ENCODE peak calls at places on chromosomes 1 and 21, in four cellular contexts. X is neural progenitor cell, V is PC-3, J is SJSA1. T is an unnamed sample.
A peak's percentile ranks its signal among the peaks of the same experiment; 100 is the strongest.

GRCh38 chr1:188128761-188129160 is 1300.0 kb downstream of the PLA2G4A start:
- DNase-seq in V (peak; percentile 59), J (no peak), X (no peak), T (peak; percentile 33)

GRCh38 chr1:75964760-75965408 is 32.7 kb upstream of the ASB17 start:
- DNase-seq in V (no peak), X (no peak), J (no peak), T (no peak)

GRCh38 chr1:221718391-221719277 is 23.3 kb downstream of the DUSP10 start:
- DNase-seq in V (peak; percentile 81), X (peak; percentile 25), J (no peak), T (peak; percentile 95)

GRCh38 chr1:64549464-64550239 is 79.7 kb downstream of the CACHD1 start:
- DNase-seq in X (no peak), J (no peak), V (no peak), T (no peak)

GRCh38 chr1:36122463-36123025 is 2.5 kb downstream of the COL8A2 start:
- DNase-seq in J (no peak), X (no peak), V (no peak), T (no peak)

GRCh38 chr21:45434645-45435217 is 29.8 kb downstream of the COL18A1 start:
- DNase-seq in X (no peak), V (no peak), J (no peak), T (no peak)

GRCh38 chr1:9280015-9280860 is 12.5 kb upstream of the SPSB1 start:
- DNase-seq in J (peak; percentile 87), V (peak; percentile 91), X (no peak), T (peak; percentile 95)

GRCh38 chr1:210850556-210850955 is 283.4 kb downstream of the KCNH1 start:
- DNase-seq in V (no peak), J (no peak), X (no peak), T (no peak)

GRCh38 chr1:112332751-112333150 is 63.3 kb upstream of the CTTNBP2NL start:
- DNase-seq in J (no peak), X (no peak), V (no peak), T (no peak)

GRCh38 chr1:111833334-111833733 is 77.6 kb downstream of the DDX20 start:
- DNase-seq in V (peak; percentile 14), X (peak; percentile 61), J (no peak), T (peak; percentile 22)

GRCh38 chr1:2468041-2468472 is 8.0 kb upstream of the PLCH2 start:
- DNase-seq in V (peak; percentile 48), J (no peak), X (peak; percentile 90), T (peak; percentile 59)

GRCh38 chr1:88802950-88803349 is 88.4 kb downstream of the GTF2B start:
- DNase-seq in V (peak; percentile 51), X (no peak), J (no peak), T (peak; percentile 61)

GRCh38 chr1:166975361-166976129 is at the start of gene ILDR2:
- DNase-seq in J (peak; percentile 66), X (peak; percentile 82), V (peak; percentile 10), T (peak; percentile 66)

GRCh38 chr1:87329051-87329755 is 523 bp downstream of the LMO4 start:
- DNase-seq in V (peak; percentile 30), J (peak; percentile 55), X (peak; percentile 76), T (peak; percentile 82)

GRCh38 chr21:45029968-45030636 is 44.3 kb upstream of the ADARB1 start:
- DNase-seq in J (no peak), X (peak; percentile 81), V (no peak), T (no peak)

GRCh38 chr1:81820761-81821160 is 20.0 kb downstream of the ADGRL2 start:
- DNase-seq in V (no peak), J (no peak), X (peak; percentile 52), T (no peak)

GRCh38 chr1:244988521-244988920 is 124.2 kb upstream of the HNRNPU start:
- DNase-seq in J (no peak), V (peak; percentile 15), X (no peak), T (no peak)

GRCh38 chr1:220221670-220222069 is 50.6 kb downstream of the RAB3GAP2 start:
- DNase-seq in V (no peak), J (no peak), X (no peak), T (no peak)

GRCh38 chr21:46564391-46564790 is 40.5 kb downstream of the S100B start:
- DNase-seq in X (no peak), J (no peak), V (peak; percentile 35), T (no peak)

GRCh38 chr1:26360051-26360806 is 6.3 kb upstream of the CRYBG2 start:
- DNase-seq in X (peak; percentile 74), J (no peak), V (no peak), T (no peak)
- H3K4me3 ChIP-seq in X (peak overlapping the region; percentile 64), J (no peak overlapping the region), V (no peak overlapping the region), T (no peak overlapping the region)

GRCh38 chr1:172898866-172899265 is 151.9 kb downstream of the TNFSF18 start:
- DNase-seq in X (no peak), V (no peak), J (no peak), T (no peak)
- H3K27me3 ChIP-seq in X (no peaks in the 10 kb centered on the region), V (no peaks in the 10 kb centered on the region), J (no peaks in the 10 kb centered on the region), T (no peaks in the 10 kb centered on the region)

GRCh38 chr1:25066253-25066652 is 136.2 kb upstream of the RUNX3 start:
- DNase-seq in V (no peak), J (no peak), X (no peak), T (peak; percentile 12)

GRCh38 chr1:25065246-25066238 is 135.5 kb upstream of the RUNX3 start:
- DNase-seq in X (no peak), J (peak; percentile 94), V (no peak), T (no peak)

GRCh38 chr1:25063591-25064416 is 133.7 kb upstream of the RUNX3 start:
- DNase-seq in X (no peak), V (peak; percentile 66), J (peak; percentile 70), T (peak; percentile 7)

GRCh38 chr1:25062621-25063255 is 132.7 kb upstream of the RUNX3 start:
- DNase-seq in X (no peak), V (no peak), J (no peak), T (no peak)

GRCh38 chr1:25064465-25065238 is 134.6 kb upstream of the RUNX3 start:
- DNase-seq in X (no peak), J (no peak), V (no peak), T (no peak)
- H3K4me1 ChIP-seq in X (peaks cover 29% of the 10 kb centered on the region), J (peaks cover 27% of the 10 kb centered on the region), V (peaks cover 4% of the 10 kb centered on the region), T (no peaks in the 10 kb centered on the region)

GRCh38 chr1:51234721-51235425 is 1.2 kb upstream of the RNF11 start:
- DNase-seq in V (peak; percentile 89), X (no peak), J (peak; percentile 79), T (peak; percentile 58)
- H3K4me3 ChIP-seq in V (peak overlapping the region; percentile 96), X (peak overlapping the region; percentile 84), J (no peak overlapping the region), T (peak overlapping the region; percentile 97)

GRCh38 chr1:194369622-194370021 is 1183.2 kb upstream of the B3GALT2 start:
- DNase-seq in J (no peak), X (no peak), V (no peak), T (no peak)
- H3K27me3 ChIP-seq in J (no peaks in the 10 kb centered on the region), X (no peaks in the 10 kb centered on the region), V (no peaks in the 10 kb centered on the region), T (no peaks in the 10 kb centered on the region)

GRCh38 chr1:11918779-11919519 is 7.3 kb downstream of the KIAA2013 start:
- DNase-seq in V (peak; percentile 86), X (no peak), J (peak; percentile 74), T (peak; percentile 57)

GRCh38 chr1:11919621-11920020 is 6.6 kb downstream of the KIAA2013 start:
- DNase-seq in J (no peak), X (no peak), V (no peak), T (no peak)

GRCh38 chr1:11921022-11921421 is 5.2 kb downstream of the KIAA2013 start:
- DNase-seq in V (no peak), J (no peak), X (peak; percentile 54), T (no peak)

GRCh38 chr1:11923069-11923826 is 3.0 kb downstream of the KIAA2013 start:
- DNase-seq in J (no peak), X (no peak), V (no peak), T (no peak)

GRCh38 chr1:11920239-11920903 is 5.9 kb downstream of the KIAA2013 start:
- DNase-seq in X (no peak), J (no peak), V (no peak), T (no peak)
- H3K4me1 ChIP-seq in X (peaks cover 25% of the 10 kb centered on the region), J (peaks cover 22% of the 10 kb centered on the region), V (peaks cover 24% of the 10 kb centered on the region), T (peaks cover 37% of the 10 kb centered on the region)

DNA sequence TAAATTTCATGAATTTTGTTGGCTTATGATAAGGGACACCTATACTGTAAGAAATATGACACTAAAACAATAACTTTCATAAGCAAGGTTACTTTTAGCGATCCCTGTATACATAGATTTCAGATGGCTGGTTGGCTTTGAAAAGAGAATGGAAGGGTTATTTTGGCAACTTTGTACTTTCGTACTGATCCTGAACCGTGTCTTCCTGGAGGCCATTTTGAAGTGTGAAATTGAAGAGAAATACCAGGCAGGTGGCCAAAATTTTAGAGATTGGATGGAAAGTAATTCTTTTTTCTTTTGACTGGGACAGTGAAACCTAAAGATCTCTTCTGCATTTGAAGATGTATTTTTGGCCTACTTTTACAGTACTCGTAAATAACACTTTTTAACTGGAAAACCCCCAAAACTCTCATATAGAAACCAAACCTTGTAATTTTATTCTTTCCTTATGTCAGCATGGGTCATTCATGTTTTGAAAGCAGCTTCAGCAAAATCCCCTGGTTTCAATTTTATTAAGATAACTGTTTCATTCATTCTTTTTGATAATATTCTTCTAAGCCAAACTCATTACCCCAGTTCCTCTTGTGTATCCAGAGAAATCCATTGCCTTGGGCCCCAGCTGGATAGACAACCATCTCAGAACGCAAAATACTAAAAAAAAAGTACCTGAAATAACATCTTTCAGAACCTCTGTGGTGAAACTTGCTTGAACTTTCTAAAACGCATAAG is 38.4 kb upstream of the ZNF281 start:
- DNase-seq in J (no peak), V (no peak), X (no peak), T (no peak)
- H3K4me3 ChIP-seq in J (no peak overlapping the region), V (no peak overlapping the region), X (no peak overlapping the region), T (no peak overlapping the region)

GRCh38 chr1:10948463-10948775 is 64.0 kb upstream of the TARDBP start:
- DNase-seq in J (no peak), X (no peak), V (no peak), T (no peak)
- H3K27me3 ChIP-seq in J (peaks cover 3% of the 10 kb centered on the region), X (no peaks in the 10 kb centered on the region), V (no peaks in the 10 kb centered on the region), T (peaks cover 69% of the 10 kb centered on the region)

GRCh38 chr1:19067187-19067911 is 110.9 kb upstream of the IFFO2 start:
- DNase-seq in J (no peak), X (peak; percentile 82), V (peak; percentile 20), T (no peak)
- H3K4me1 ChIP-seq in J (peaks cover 6% of the 10 kb centered on the region), X (peaks cover 15% of the 10 kb centered on the region), V (peaks cover 28% of the 10 kb centered on the region), T (no peaks in the 10 kb centered on the region)

GRCh38 chr1:163066686-163067085 is 2.5 kb upstream of the RGS4 start:
- DNase-seq in V (no peak), X (no peak), J (no peak), T (no peak)

GRCh38 chr1:163066168-163066567 is 3.0 kb upstream of the RGS4 start:
- DNase-seq in J (no peak), X (no peak), V (no peak), T (no peak)

GRCh38 chr1:163069655-163070277 is 605 bp downstream of the RGS4 start:
- DNase-seq in V (no peak), X (no peak), J (no peak), T (peak; percentile 41)

GRCh38 chr1:163069142-163069541 is at the start of gene RGS4:
- DNase-seq in X (peak; percentile 93), J (peak; percentile 88), V (peak; percentile 88), T (peak; percentile 96)

DNA sequence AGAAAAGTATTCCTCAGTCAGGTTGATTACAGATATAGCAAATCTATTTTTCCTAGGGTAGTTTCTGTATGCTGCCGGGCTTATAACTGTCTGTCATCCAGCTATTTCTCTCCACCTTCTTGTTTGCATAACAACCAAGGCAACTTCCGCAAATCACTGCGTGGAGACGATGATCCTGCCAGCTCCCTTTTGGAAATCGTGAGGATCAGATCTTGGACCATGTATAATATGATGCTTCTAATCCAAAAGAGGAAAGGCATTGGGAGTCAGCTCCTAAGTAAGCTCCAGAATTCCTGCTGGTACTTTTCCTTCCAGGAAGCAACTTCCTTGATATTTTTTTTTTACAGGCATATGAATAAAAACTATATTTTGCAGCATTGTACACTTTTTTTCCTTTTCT is 445 bp upstream of the RGS4 start:
- DNase-seq in V (peak; percentile 35), J (no peak), X (no peak), T (no peak)
- H3K4me3 ChIP-seq in V (peak overlapping the region; percentile 50), J (no peak overlapping the region), X (peak overlapping the region; percentile 21), T (peak overlapping the region; percentile 81)

T was measured in adipocyte.